ENCODE peak calls at places on chromosome 11, in eight cellular contexts. U is activated naive CD8-positive, alpha-beta T cell treated with anti-CD3 and anti-CD28 coated beads for 36 hours; P is cardiac muscle cell; K is fibroblast of the conjunctiva; C is stimulated activated CD8-positive, alpha-beta memory T cell treated with anti-CD3 and anti-CD28 coated beads, Interleukin-15, amount 100 ng/mL, for 1 hour; Q is naive thymus-derived CD4-positive, alpha-beta T cell; D is pons; H is AG08395. T is an unnamed sample.

GRCh38 chr11:26088391-26088790 is 243.5 kb upstream of the ANO3 start:
- DNase-seq in Q (no peak), P (no peak), C (no peak), D (peak), K (no peak), U (no peak), H (peak), T (no peak)

GRCh38 chr11:84261707-84262106 is 975.5 kb upstream of the CCDC90B start:
- DNase-seq in Q (no peak), C (no peak), U (no peak), H (no peak), K (no peak), P (no peak), D (no peak), T (no peak)

GRCh38 chr11:129490004-129490403 is 114.4 kb downstream of the BARX2 start:
- DNase-seq in Q (no peak), U (no peak), H (no peak), K (no peak), D (no peak), P (no peak), C (no peak), T (no peak)

GRCh38 chr11:75663808-75664207 is 5.0 kb downstream of the MAP6 start:
- DNase-seq in Q (no peak), K (no peak), P (no peak), C (no peak), U (no peak), H (no peak), D (no peak), T (no peak)

GRCh38 chr11:117094776-117095175 is 3.5 kb downstream of the SIK3 start:
- DNase-seq in C (no peak), H (peak), U (no peak), P (peak), D (peak), K (no peak), Q (no peak), T (no peak)

GRCh38 chr11:28767574-28767973 is 659.4 kb downstream of the METTL15 start:
- DNase-seq in Q (no peak), H (peak), K (no peak), U (no peak), C (no peak), D (no peak), P (peak), T (no peak)

GRCh38 chr11:73576226-73576625 is 21.7 kb downstream of the FAM168A start:
- DNase-seq in H (no peak), K (no peak), P (no peak), D (peak), Q (no peak), C (no peak), U (no peak), T (no peak)

GRCh38 chr11:5042091-5042490 is 4.2 kb upstream of the OR52J3 start:
- DNase-seq in K (no peak), Q (no peak), U (no peak), H (no peak), D (no peak), C (no peak), P (no peak), T (no peak)

GRCh38 chr11:94928146-94928995 is 45.0 kb downstream of the CWC15 start:
- DNase-seq in Q (no peak), P (no peak), U (no peak), C (no peak), K (no peak), D (no peak), H (no peak), T (no peak)

GRCh38 chr11:110679323-110679980 is 32.8 kb downstream of the ARHGAP20 start:
- DNase-seq in K (no peak), P (peak), C (no peak), U (no peak), D (no peak), H (no peak), Q (no peak), T (no peak)

GRCh38 chr11:46352063-46352841 is 5.0 kb downstream of the DGKZ start:
- DNase-seq in P (peak), C (peak), Q (peak), U (peak), K (no peak), H (peak), D (no peak), T (no peak)

GRCh38 chr11:43278302-43278956 is 33.4 kb upstream of the API5 start:
- DNase-seq in K (no peak), H (peak), P (peak), U (no peak), Q (no peak), C (no peak), D (peak), T (no peak)

GRCh38 chr11:120134931-120135228 is 3.0 kb downstream of the TRIM29 start:
- DNase-seq in Q (no peak), H (no peak), P (no peak), K (no peak), C (no peak), U (no peak), D (no peak), T (no peak)

GRCh38 chr11:78253797-78254196 is 65.1 kb downstream of the USP35 start:
- DNase-seq in P (no peak), Q (no peak), D (no peak), C (no peak), K (no peak), U (no peak), H (no peak), T (no peak)

GRCh38 chr11:128690746-128691091 is 3.2 kb upstream of the FLI1 start:
- DNase-seq in Q (no peak), C (no peak), U (no peak), K (no peak), P (no peak), H (no peak), D (no peak), T (no peak)

GRCh38 chr11:19810852-19811251 is 98.2 kb downstream of the NAV2 start:
- DNase-seq in H (no peak), Q (no peak), C (no peak), P (no peak), D (no peak), U (no peak), K (no peak), T (no peak)

GRCh38 chr11:94805994-94806393 is 37.8 kb downstream of the AMOTL1 start:
- DNase-seq in P (peak), D (no peak), K (no peak), C (no peak), H (no peak), U (no peak), Q (no peak), T (no peak)

GRCh38 chr11:69913591-69914285 is 94.5 kb upstream of the FGF3 start:
- DNase-seq in P (no peak), Q (no peak), D (no peak), K (no peak), H (no peak), U (no peak), C (no peak), T (no peak)

GRCh38 chr11:57306156-57306876 is 18.4 kb downstream of the TNKS1BP1 start:
- DNase-seq in U (no peak), D (no peak), P (peak), H (no peak), C (no peak), K (peak), Q (no peak), T (no peak)

GRCh38 chr11:64851831-64852337 is 7.4 kb upstream of the CDC42BPG start:
- DNase-seq in P (no peak), C (no peak), K (no peak), D (no peak), H (no peak), Q (no peak), U (no peak), T (no peak)

GRCh38 chr11:45041556-45041955 is 90.9 kb upstream of the TP53I11 start:
- DNase-seq in P (no peak), Q (no peak), H (no peak), U (no peak), K (no peak), D (no peak), C (no peak), T (no peak)

GRCh38 chr11:2390091-2390870 is 10.3 kb upstream of the TSSC4 start:
- DNase-seq in P (no peak), C (no peak), H (no peak), K (no peak), D (no peak), U (no peak), Q (no peak), T (no peak)

GRCh38 chr11:123702137-123702536 is 39.3 kb downstream of the ZNF202 start:
- DNase-seq in C (no peak), K (no peak), U (no peak), P (peak), Q (no peak), H (no peak), D (no peak), T (no peak)

GRCh38 chr11:102470257-102470656 is 17.7 kb upstream of the TMEM123 start:
- DNase-seq in U (no peak), C (no peak), H (no peak), D (no peak), K (no peak), P (no peak), Q (peak), T (no peak)

GRCh38 chr11:46437106-46437689 is 45.6 kb upstream of the CHRM4 start:
- DNase-seq in Q (no peak), P (no peak), D (no peak), K (no peak), U (no peak), H (no peak), C (no peak), T (no peak)

GRCh38 chr11:45801723-45802315 is 3.1 kb upstream of the SLC35C1 start:
- DNase-seq in P (peak), D (no peak), Q (no peak), U (no peak), K (no peak), C (no peak), H (no peak), T (no peak)

GRCh38 chr11:63868399-63869064 is 29.6 kb downstream of the MARK2 start:
- DNase-seq in K (no peak), H (no peak), D (no peak), U (no peak), P (peak), Q (no peak), C (no peak), T (no peak)

GRCh38 chr11:134124660-134125451 is 56.0 kb downstream of the JAM3 start:
- DNase-seq in P (peak), D (no peak), U (peak), K (no peak), Q (peak), C (no peak), H (peak), T (no peak)

GRCh38 chr11:11349051-11349450 is 4.0 kb downstream of the CSNK2A3 start:
- DNase-seq in U (no peak), K (no peak), Q (no peak), H (no peak), C (no peak), P (peak), D (no peak), T (no peak)

GRCh38 chr11:57444362-57445074 is 15.8 kb upstream of the RTN4RL2 start:
- DNase-seq in Q (no peak), C (no peak), U (no peak), P (no peak), D (no peak), H (no peak), K (no peak), T (no peak)

GRCh38 chr11:68370211-68371111 is 58.1 kb downstream of the LRP5 start:
- DNase-seq in K (no peak), P (no peak), U (no peak), D (no peak), H (peak), C (no peak), Q (no peak), T (no peak)

GRCh38 chr11:134863294-134863693 is 451.3 kb upstream of the B3GAT1 start:
- DNase-seq in Q (no peak), D (no peak), U (no peak), C (no peak), K (no peak), P (no peak), H (no peak), T (no peak)

GRCh38 chr11:36214976-36215687 is 74.1 kb downstream of the COMMD9 start:
- DNase-seq in D (peak), H (no peak), C (no peak), P (no peak), K (no peak), U (no peak), Q (no peak), T (no peak)

GRCh38 chr11:59216654-59217640 is 4.2 kb upstream of the MPEG1 start:
- DNase-seq in H (peak), C (no peak), Q (no peak), P (peak), K (peak), U (peak), D (peak), T (peak)

GRCh38 chr11:64369440-64370135 is 10.6 kb downstream of the RPS6KA4 start:
- DNase-seq in C (no peak), K (no peak), U (no peak), Q (no peak), H (no peak), P (no peak), D (no peak), T (no peak)

GRCh38 chr11:133197425-133197824 is 334.9 kb downstream of the OPCML start:
- DNase-seq in Q (no peak), P (no peak), U (no peak), C (no peak), D (peak), K (no peak), H (no peak), T (no peak)

GRCh38 chr11:75445315-75445953 is 12.4 kb upstream of the KLHL35 start:
- DNase-seq in U (peak), D (peak), H (peak), K (peak), P (peak), Q (peak), C (peak), T (no peak)

GRCh38 chr11:20373102-20373501 is 9.6 kb downstream of the HTATIP2 start:
- DNase-seq in P (no peak), D (no peak), C (no peak), Q (no peak), U (no peak), H (no peak), K (no peak), T (no peak)